ENCODE peak calls at places on chromosomes 2 and 18, in eight cellular contexts. M is suprapubic skin, P is BJ, F is choroid plexus epithelial cell, B is ovary, G is AG04450, C is tibial nerve, I is psoas muscle. Q is an unnamed sample.

GRCh38 chr2:9735335-9735734 is 104.5 kb upstream of the YWHAQ start:
- DNase-seq in I (no peak), C (no peak), B (no peak), M (no peak), F (no peak), P (no peak), G (no peak), Q (no peak)

GRCh38 chr2:239920616-239921365 is 104.4 kb downstream of the NDUFA10 start:
- DNase-seq in C (no peak), I (no peak), G (no peak), F (no peak), B (no peak), P (no peak), M (no peak), Q (no peak)

GRCh38 chr2:134852518-134852917 is 14.1 kb downstream of the ACMSD start:
- DNase-seq in P (no peak), G (no peak), I (no peak), F (no peak), B (no peak), M (no peak), C (no peak), Q (no peak)

GRCh38 chr2:132690664-132691303 is 20.8 kb upstream of the LYPD1 start:
- DNase-seq in G (peak), F (no peak), P (no peak), C (no peak), I (no peak), B (no peak), M (no peak), Q (no peak)

GRCh38 chr2:161842751-161843433 is 218.7 kb downstream of the SLC4A10 start:
- DNase-seq in B (no peak), F (no peak), P (no peak), G (no peak), I (no peak), M (no peak), C (no peak), Q (no peak)

GRCh38 chr2:241859017-241859435 is 332 bp upstream of the PDCD1 start:
- DNase-seq in F (no peak), I (no peak), M (peak), P (no peak), G (no peak), C (no peak), B (no peak), Q (no peak)

GRCh38 chr2:239322414-239323086 is 78.3 kb downstream of the HDAC4 start:
- DNase-seq in P (peak), F (peak), M (peak), I (no peak), B (no peak), G (no peak), C (no peak), Q (no peak)

GRCh38 chr2:206274434-206275273 is at the start of gene ZDBF2:
- DNase-seq in F (peak), B (peak), I (peak), C (no peak), M (no peak), G (peak), P (no peak), Q (no peak)

GRCh38 chr2:191677091-191677645 is 768 bp upstream of the NABP1 start:
- DNase-seq in G (peak), I (no peak), C (no peak), M (no peak), P (peak), B (no peak), F (peak), Q (peak)

GRCh38 chr2:64565949-64566705 is 42.0 kb downstream of the AFTPH start:
- DNase-seq in B (no peak), I (no peak), P (no peak), M (no peak), G (no peak), F (no peak), C (no peak), Q (no peak)

GRCh38 chr2:227267406-227268115 is 57.5 kb upstream of the MFF start:
- DNase-seq in P (no peak), B (peak), I (no peak), F (peak), C (no peak), G (no peak), M (no peak), Q (peak)

GRCh38 chr18:38525039-38525438 is 959.4 kb upstream of the CELF4 start:
- DNase-seq in I (no peak), P (no peak), F (no peak), B (no peak), M (no peak), G (no peak), C (no peak), Q (no peak)

GRCh38 chr2:164134368-164134767 is 398.6 kb upstream of the FIGN start:
- DNase-seq in C (no peak), P (no peak), B (no peak), G (no peak), M (no peak), I (no peak), F (peak), Q (no peak)

GRCh38 chr2:199596549-199596948 is 138.8 kb upstream of the SATB2 start:
- DNase-seq in F (peak), C (no peak), M (no peak), B (no peak), P (no peak), G (no peak), I (no peak), Q (no peak)

GRCh38 chr2:213187833-213188532 is 36.6 kb upstream of the IKZF2 start:
- DNase-seq in C (no peak), F (peak), P (no peak), I (no peak), M (no peak), B (no peak), G (peak), Q (no peak)

GRCh38 chr18:50870138-50870845 is 8.6 kb upstream of the ME2 start:
- DNase-seq in B (no peak), M (no peak), G (no peak), I (no peak), F (peak), C (no peak), P (peak), Q (peak)

GRCh38 chr18:2846241-2846637 is 567 bp upstream of the EMILIN2 start:
- DNase-seq in G (no peak), B (no peak), P (no peak), F (peak), M (peak), I (peak), C (no peak), Q (no peak)

GRCh38 chr2:237423891-237424290 is 9.9 kb upstream of the COL6A3 start:
- DNase-seq in I (no peak), P (no peak), F (no peak), C (no peak), M (no peak), G (no peak), B (no peak), Q (no peak)

GRCh38 chr18:61992285-61992684 is 99.5 kb upstream of the RNF152 start:
- DNase-seq in P (peak), I (no peak), G (no peak), C (no peak), B (no peak), F (peak), M (no peak), Q (peak)

GRCh38 chr2:58734365-58734764 is 493.2 kb upstream of the FANCL start:
- DNase-seq in G (no peak), P (no peak), I (no peak), C (no peak), B (no peak), F (peak), M (no peak), Q (no peak)

GRCh38 chr2:104856086-104856972 is 2.4 kb downstream of the POU3F3 start:
- DNase-seq in F (no peak), I (no peak), M (no peak), C (no peak), G (no peak), P (no peak), B (no peak), Q (no peak)

GRCh38 chr2:241873803-241874110 is 4.2 kb downstream of the RTP5 start:
- DNase-seq in M (no peak), B (no peak), P (no peak), F (no peak), I (no peak), C (no peak), G (no peak), Q (no peak)

GRCh38 chr2:241035142-241035817 is 36.9 kb downstream of the SNED1 start:
- DNase-seq in P (no peak), G (no peak), M (peak), B (no peak), C (no peak), F (no peak), I (no peak), Q (no peak)

GRCh38 chr2:191401287-191401686 is 156.1 kb downstream of the MYO1B start:
- DNase-seq in G (no peak), I (no peak), C (no peak), M (no peak), B (no peak), P (no peak), F (peak), Q (peak)

GRCh38 chr18:67135981-67136380 is 380.5 kb downstream of the DSEL start:
- DNase-seq in C (no peak), I (no peak), F (no peak), B (no peak), G (no peak), M (no peak), P (no peak), Q (no peak)

GRCh38 chr2:150350500-150350899 is 137.0 kb downstream of the RND3 start:
- DNase-seq in B (no peak), C (no peak), M (no peak), P (no peak), F (no peak), I (no peak), G (no peak), Q (no peak)

GRCh38 chr2:85110991-85111560 is 22.1 kb upstream of the TCF7L1 start:
- DNase-seq in P (no peak), M (no peak), I (no peak), G (no peak), C (no peak), F (no peak), B (no peak), Q (no peak)

GRCh38 chr18:73150199-73150598 is 282.4 kb upstream of the NETO1 start:
- DNase-seq in C (no peak), G (no peak), P (no peak), I (no peak), M (no peak), B (no peak), F (peak), Q (no peak)
- TF ChIP-seq CTCF in C (no peak), G (peak), P (no peak), I (no peak), M (no peak), B (no peak), F (no peak), Q (peak)

GRCh38 chr2:45013229-45014015 is 4.2 kb upstream of the SIX2 start:
- DNase-seq in M (no peak), B (no peak), C (no peak), P (no peak), G (no peak), F (no peak), I (peak), Q (no peak)
- H3K4me3 ChIP-seq in M (peak), B (peak), C (peak), P (peak), G (no peak), F (peak), I (peak), Q (peak)

GRCh38 chr2:95392730-95393455 is 9.6 kb upstream of the FAHD2A start:
- DNase-seq in I (no peak), B (no peak), M (no peak), P (no peak), F (no peak), C (no peak), G (no peak), Q (no peak)
- TF ChIP-seq CTCF in I (no peak), B (no peak), M (no peak), P (peak), F (peak), C (no peak), G (no peak), Q (peak)

GRCh38 chr2:42132066-42132965 is 36.8 kb upstream of the EML4 start:
- DNase-seq in P (peak), G (peak), I (no peak), F (peak), M (no peak), C (no peak), B (no peak), Q (peak)
- H3K4me3 ChIP-seq in P (no peak), G (peak), I (no peak), F (no peak), M (peak), C (no peak), B (no peak), Q (no peak)

GRCh38 chr2:62447411-62447810 is 58.6 kb downstream of the TMEM17 start:
- DNase-seq in B (no peak), C (no peak), M (no peak), P (no peak), G (no peak), F (no peak), I (no peak), Q (no peak)
- TF ChIP-seq CTCF in B (no peak), C (no peak), M (no peak), P (no peak), G (no peak), F (no peak), I (no peak), Q (no peak)

GRCh38 chr2:70241338-70241737 is 7.1 kb downstream of the TIA1 start:
- DNase-seq in M (no peak), F (peak), G (no peak), P (no peak), C (no peak), B (no peak), I (no peak), Q (no peak)

GRCh38 chr2:70242552-70242951 is 5.9 kb downstream of the TIA1 start:
- DNase-seq in I (no peak), M (no peak), G (no peak), C (no peak), F (peak), P (no peak), B (no peak), Q (no peak)

GRCh38 chr2:70247364-70248144 is 874 bp downstream of the TIA1 start:
- DNase-seq in C (no peak), B (no peak), M (no peak), G (no peak), F (peak), I (no peak), P (no peak), Q (no peak)

GRCh38 chr2:70240599-70240998 is 7.8 kb downstream of the TIA1 start:
- DNase-seq in G (no peak), P (no peak), I (no peak), C (no peak), F (no peak), M (no peak), B (no peak), Q (no peak)

DNA sequence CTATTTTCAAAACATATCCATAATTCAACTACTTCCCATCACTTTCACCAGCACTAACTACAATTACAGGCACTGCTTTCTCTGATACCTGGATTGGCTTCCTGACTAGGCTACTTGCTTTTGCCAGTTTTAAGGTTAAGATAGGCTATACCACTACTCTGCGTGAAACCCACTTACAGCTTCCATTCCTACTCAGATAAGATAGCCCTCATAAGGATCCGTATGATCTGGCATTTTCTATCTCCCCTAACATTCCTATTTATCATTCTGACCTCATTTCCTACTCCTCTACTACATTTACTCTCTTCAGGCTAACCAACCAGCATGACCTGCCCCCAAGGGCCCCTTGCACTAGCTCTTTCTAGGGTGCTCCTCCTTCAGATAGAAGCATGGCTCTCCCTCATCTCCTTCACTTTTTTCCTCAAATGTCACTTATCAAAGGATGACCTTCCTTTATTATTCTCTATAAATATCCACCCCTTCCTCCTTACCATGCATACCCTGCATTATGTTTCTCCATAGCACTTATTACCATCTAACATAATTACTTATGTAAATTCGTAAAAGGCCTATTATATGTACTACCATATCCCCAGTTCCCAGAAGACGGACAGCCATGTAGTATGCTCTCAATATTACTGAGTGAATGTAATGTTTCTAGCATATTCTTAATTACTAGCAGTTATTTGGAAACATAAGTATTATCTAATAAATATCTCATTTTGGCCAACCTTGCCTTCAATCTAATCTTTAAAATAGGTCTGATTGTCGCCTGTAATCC is 4.4 kb downstream of the TIA1 start:
- DNase-seq in C (no peak), F (no peak), G (no peak), P (no peak), I (no peak), M (no peak), B (no peak), Q (no peak)
- H3K4me3 ChIP-seq in C (no peak), F (no peak), G (no peak), P (no peak), I (no peak), M (no peak), B (no peak), Q (no peak)

GRCh38 chr2:28980368-28981015 is 606 bp upstream of the TOGARAM2 start:
- DNase-seq in C (no peak), B (no peak), G (no peak), M (no peak), F (no peak), P (no peak), I (no peak), Q (no peak)

GRCh38 chr2:28979576-28980366 is 1.3 kb upstream of the TOGARAM2 start:
- DNase-seq in F (no peak), G (no peak), M (no peak), I (peak), C (no peak), P (no peak), B (peak), Q (no peak)

GRCh38 chr2:28979041-28979440 is 2.1 kb upstream of the TOGARAM2 start:
- DNase-seq in F (no peak), G (no peak), B (no peak), M (no peak), C (no peak), P (no peak), I (no peak), Q (no peak)

GRCh38 chr2:28977176-28977875 is 3.8 kb upstream of the TOGARAM2 start:
- DNase-seq in C (no peak), M (no peak), G (no peak), P (no peak), B (no peak), F (no peak), I (no peak), Q (no peak)

DNA sequence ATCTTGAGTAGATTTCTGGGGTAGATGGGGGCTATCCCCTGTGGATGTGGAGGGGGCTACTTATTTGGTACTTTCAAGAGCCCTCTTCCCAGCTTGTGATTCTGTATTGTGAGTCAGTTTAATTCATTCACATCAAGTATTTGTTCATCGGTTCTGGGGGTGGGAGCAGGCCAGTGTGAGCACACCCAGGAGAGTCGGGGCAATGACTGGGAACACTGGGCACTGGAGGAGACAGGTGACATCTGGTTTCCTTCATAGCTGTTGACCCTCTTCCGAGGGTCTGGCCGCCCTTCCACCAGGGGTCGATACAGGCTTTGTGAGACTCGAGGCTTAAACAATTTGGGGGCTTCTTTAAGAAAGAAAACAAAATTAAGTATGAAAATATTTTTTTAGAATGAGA is 2.5 kb upstream of the TOGARAM2 start:
- DNase-seq in G (no peak), F (no peak), C (no peak), B (no peak), M (no peak), P (no peak), I (no peak), Q (no peak)
- TF ChIP-seq CTCF in G (no peak), F (peak), C (no peak), B (no peak), M (no peak), P (no peak), I (no peak), Q (no peak)

Q was measured in AG09309.